ENCODE peak calls at places on chromosomes 13 and 19, in nine cellular contexts. U is uterus; N is frontal cortex; A is dermis blood vessel endothelial cell; D is progenitor cell of endocrine pancreas; Y is substantia nigra; B is effector CD4-positive, alpha-beta T cell; V is Calu3; Z is HS-27A. T is an unnamed sample.

GRCh38 chr19:40603071-40603718 is 2.0 kb downstream of the LTBP4 start:
- DNase-seq in Y (no peak), N (no peak), Z (no peak), V (no peak), U (no peak), D (no peak), B (no peak), A (peak), T (no peak)

GRCh38 chr13:40236566-40237168 is 429.8 kb downstream of the FOXO1 start:
- DNase-seq in Z (no peak), V (no peak), B (no peak), A (no peak), U (peak), N (no peak), D (no peak), Y (no peak), T (no peak)

GRCh38 chr19:787551-787950 is 9.7 kb upstream of the PTBP1 start:
- DNase-seq in U (no peak), B (no peak), Y (no peak), N (no peak), V (no peak), A (no peak), Z (no peak), D (no peak), T (no peak)

GRCh38 chr19:55621673-55622231 is 2.6 kb downstream of the ZNF784 start:
- DNase-seq in D (no peak), A (no peak), V (no peak), Z (no peak), Y (no peak), U (no peak), B (no peak), N (no peak), T (no peak)

GRCh38 chr13:31067416-31068118 is 94.1 kb downstream of the HSPH1 start:
- DNase-seq in A (no peak), Z (no peak), D (no peak), U (peak), N (no peak), B (no peak), Y (no peak), V (no peak), T (no peak)

GRCh38 chr13:74891610-74892009 is 590.4 kb downstream of the TBC1D4 start:
- DNase-seq in Z (no peak), D (no peak), Y (no peak), N (no peak), V (no peak), U (no peak), A (peak), B (no peak), T (no peak)

GRCh38 chr19:670609-671075 is 5.5 kb upstream of the FSTL3 start:
- DNase-seq in U (no peak), N (no peak), B (no peak), V (no peak), A (no peak), Z (no peak), D (no peak), Y (no peak), T (no peak)

GRCh38 chr19:52585101-52585500 is 15.0 kb downstream of the ZNF701 start:
- DNase-seq in A (no peak), D (no peak), N (no peak), U (no peak), B (no peak), V (no peak), Z (no peak), Y (no peak), T (no peak)

GRCh38 chr19:10086904-10087256 is 763 bp downstream of the SHFL start:
- DNase-seq in N (no peak), D (no peak), U (peak), B (no peak), A (no peak), V (no peak), Y (no peak), Z (no peak), T (no peak)

GRCh38 chr19:7382694-7383093 is 34.0 kb downstream of the ARHGEF18 start:
- DNase-seq in U (no peak), D (no peak), V (no peak), B (no peak), N (no peak), A (no peak), Y (no peak), Z (no peak), T (no peak)

GRCh38 chr19:47190167-47190727 is 40.8 kb downstream of the BBC3 start:
- DNase-seq in D (no peak), Y (no peak), A (peak), V (peak), U (peak), Z (peak), B (peak), N (peak), T (peak)

GRCh38 chr13:26880741-26881140 is 120.2 kb upstream of the GPR12 start:
- DNase-seq in Y (no peak), U (no peak), V (no peak), B (no peak), Z (no peak), A (no peak), D (no peak), N (no peak), T (no peak)

GRCh38 chr13:24700539-24700938 is 20.3 kb downstream of the ATP12A start:
- DNase-seq in N (no peak), V (no peak), D (no peak), A (no peak), U (no peak), Y (no peak), Z (no peak), B (no peak), T (no peak)

GRCh38 chr13:64397699-64398098 is 2832.4 kb downstream of the PCDH9 start:
- DNase-seq in Z (no peak), N (no peak), A (no peak), B (no peak), V (no peak), D (no peak), Y (no peak), U (no peak), T (no peak)

GRCh38 chr13:58619396-58620113 is 988.0 kb downstream of the PCDH17 start:
- DNase-seq in Y (no peak), A (no peak), V (no peak), Z (no peak), U (no peak), N (no peak), D (no peak), B (no peak), T (no peak)

GRCh38 chr19:16495982-16496612 is at the start of the genes C19orf44 and CALR3:
- DNase-seq in B (peak), N (peak), V (peak), D (peak), A (peak), U (peak), Z (peak), Y (peak), T (peak)

GRCh38 chr13:34730966-34731365 is 211.1 kb upstream of the NBEA start:
- DNase-seq in N (no peak), B (no peak), D (no peak), A (no peak), U (no peak), Z (no peak), V (no peak), Y (no peak), T (no peak)

GRCh38 chr13:75935805-75936204 is 299.7 kb downstream of the LMO7 start:
- DNase-seq in A (no peak), N (no peak), B (no peak), U (no peak), V (no peak), Y (no peak), D (no peak), Z (no peak), T (no peak)

GRCh38 chr19:51359294-51359693 is 6.9 kb downstream of the ETFB start:
- DNase-seq in A (no peak), Z (no peak), V (no peak), D (no peak), U (no peak), B (no peak), N (no peak), Y (no peak), T (no peak)

GRCh38 chr19:18007939-18008673 is at the start of gene ARRDC2:
- DNase-seq in Y (peak), D (peak), V (peak), B (peak), A (peak), Z (no peak), N (peak), U (peak), T (peak)

GRCh38 chr19:38441660-38442348 is 8.3 kb downstream of the RYR1 start:
- DNase-seq in U (no peak), V (no peak), Y (no peak), D (no peak), B (no peak), Z (no peak), A (no peak), N (no peak), T (no peak)

GRCh38 chr19:43643326-43643725 is 3.7 kb upstream of the CADM4 start:
- DNase-seq in D (no peak), U (no peak), N (no peak), A (no peak), B (no peak), Y (no peak), V (no peak), Z (no peak), T (no peak)

GRCh38 chr13:48449656-48450055 is 36.7 kb upstream of the LPAR6 start:
- DNase-seq in Y (no peak), D (no peak), N (no peak), V (no peak), A (no peak), B (no peak), U (no peak), Z (no peak), T (no peak)

GRCh38 chr13:52882803-52883202 is 34.4 kb upstream of the PCDH8 start:
- DNase-seq in U (no peak), A (no peak), N (no peak), Y (no peak), D (no peak), Z (no peak), B (no peak), V (no peak), T (no peak)

GRCh38 chr13:73341748-73342147 is 282.9 kb downstream of the KLF5 start:
- DNase-seq in V (no peak), U (no peak), N (no peak), Z (no peak), A (peak), B (no peak), Y (no peak), D (no peak), T (no peak)

GRCh38 chr19:31831421-31831820 is 482.2 kb upstream of the TSHZ3 start:
- DNase-seq in B (no peak), N (no peak), Y (no peak), V (no peak), D (no peak), U (no peak), Z (no peak), A (no peak), T (no peak)

GRCh38 chr19:40284501-40285352 is at the start of gene AKT2:
- DNase-seq in Z (no peak), B (peak), D (peak), Y (peak), N (peak), V (peak), U (no peak), A (peak), T (peak)

GRCh38 chr13:33426131-33426530 is 140.6 kb upstream of the STARD13 start:
- DNase-seq in B (no peak), U (no peak), Z (no peak), N (no peak), A (no peak), D (no peak), V (no peak), Y (no peak), T (no peak)

GRCh38 chr13:110616103-110617101 is 1.1 kb downstream of the NAXD start:
- DNase-seq in D (no peak), B (no peak), U (no peak), A (peak), V (peak), N (peak), Z (no peak), Y (no peak), T (no peak)

GRCh38 chr19:13689050-13689449 is 75.3 kb upstream of the MRI1 start:
- DNase-seq in N (no peak), D (no peak), Z (no peak), Y (no peak), U (no peak), B (no peak), V (peak), A (peak), T (no peak)

GRCh38 chr19:31715249-31715944 is 366.2 kb upstream of the TSHZ3 start:
- DNase-seq in A (no peak), D (no peak), B (no peak), V (no peak), U (peak), Y (no peak), Z (no peak), N (no peak), T (no peak)

GRCh38 chr19:40612831-40613668 is 11.9 kb downstream of the LTBP4 start:
- DNase-seq in D (no peak), A (peak), Y (no peak), V (no peak), B (peak), U (no peak), Z (no peak), N (no peak), T (peak)

GRCh38 chr19:43814663-43815352 is 12.3 kb upstream of the ZNF283 start:
- DNase-seq in B (no peak), Y (no peak), D (no peak), N (no peak), Z (no peak), V (no peak), U (no peak), A (no peak), T (no peak)

GRCh38 chr13:36157475-36157874 is 26.3 kb upstream of the DCLK1 start:
- DNase-seq in V (no peak), A (no peak), Y (no peak), D (no peak), B (no peak), N (no peak), Z (no peak), U (no peak), T (no peak)

T was measured in activated naive CD8-positive, alpha-beta T cell treated with anti-CD3 and anti-CD28 coated beads, Interleukin-2, amount 50 U/mL, for 16 hours.